ENCODE peak calls at places on chromosomes 6 and 20, in four cellular contexts. One of them, this sample, is unnamed.
A peak's percentile ranks its signal among the peaks of the same experiment; 100 is the strongest.

GRCh38 chr6:18431581-18431980 is 44.4 kb downstream of the RNF144B start:
- DNase-seq in A549: no peak
- DNase-seq in H1: no peak
- DNase-seq in K562: no peak
- DNase-seq in this sample: no peak

GRCh38 chr20:2508631-2509467 is at the start of gene ZNF343:
- DNase-seq in A549: peak; percentile 86
- DNase-seq in H1: peak; percentile 31
- DNase-seq in K562: peak; percentile 85
- DNase-seq in this sample: peak; percentile 95

GRCh38 chr6:119348308-119349040 is 1.1 kb downstream of the MAN1A1 start:
- DNase-seq in A549: no peak
- DNase-seq in H1: no peak
- DNase-seq in K562: peak; percentile 39
- DNase-seq in this sample: peak; percentile 80

GRCh38 chr6:35506536-35506935 is 6.2 kb downstream of the TULP1 start:
- DNase-seq in A549: no peak
- DNase-seq in H1: no peak
- DNase-seq in K562: no peak
- DNase-seq in this sample: no peak

GRCh38 chr6:128919831-128920230 is 36.9 kb downstream of the LAMA2 start:
- DNase-seq in A549: no peak
- DNase-seq in H1: no peak
- DNase-seq in K562: no peak
- DNase-seq in this sample: no peak

GRCh38 chr6:1786455-1787108 is 176.9 kb downstream of the FOXC1 start:
- DNase-seq in A549: no peak
- DNase-seq in H1: no peak
- DNase-seq in K562: no peak
- DNase-seq in this sample: no peak

GRCh38 chr6:10720229-10720959 is 2.5 kb upstream of the TMEM14C start:
- DNase-seq in A549: no peak
- DNase-seq in H1: no peak
- DNase-seq in K562: no peak
- DNase-seq in this sample: peak; percentile 24

GRCh38 chr6:142613981-142614380 is 312.2 kb downstream of the ADGRG6 start:
- DNase-seq in A549: no peak
- DNase-seq in H1: no peak
- DNase-seq in K562: peak; percentile 8
- DNase-seq in this sample: no peak

GRCh38 chr6:151679081-151679480 is 128.4 kb upstream of the ESR1 start:
- DNase-seq in A549: no peak
- DNase-seq in H1: no peak
- DNase-seq in K562: peak; percentile 22
- DNase-seq in this sample: no peak

GRCh38 chr6:99590728-99591672 is 15.6 kb upstream of the PRDM13 start:
- DNase-seq in A549: no peak
- DNase-seq in H1: no peak
- DNase-seq in K562: no peak
- DNase-seq in this sample: no peak

GRCh38 chr6:9405369-9405768 is 970.0 kb upstream of the SLC35B3 start:
- DNase-seq in A549: peak; percentile 28
- DNase-seq in H1: no peak
- DNase-seq in K562: no peak
- DNase-seq in this sample: no peak

GRCh38 chr20:44217342-44218092 is 6.9 kb upstream of the OSER1 start:
- DNase-seq in A549: peak; percentile 80
- DNase-seq in H1: peak; percentile 66
- DNase-seq in K562: peak; percentile 85
- DNase-seq in this sample: peak; percentile 82

GRCh38 chr6:161393839-161394364 is 120.0 kb upstream of the AGPAT4 start:
- DNase-seq in A549: peak; percentile 79
- DNase-seq in H1: no peak
- DNase-seq in K562: peak; percentile 86
- DNase-seq in this sample: peak; percentile 71

GRCh38 chr20:52154575-52154974 is 37.0 kb downstream of the ZFP64 start:
- DNase-seq in A549: no peak
- DNase-seq in H1: no peak
- DNase-seq in K562: no peak
- DNase-seq in this sample: no peak

GRCh38 chr6:55617272-55617671 is 38.3 kb upstream of the HMGCLL1 start:
- DNase-seq in A549: peak; percentile 32
- DNase-seq in H1: no peak
- DNase-seq in K562: peak; percentile 10
- DNase-seq in this sample: peak; percentile 48

GRCh38 chr20:891121-892080 is 24.7 kb downstream of the ANGPT4 start:
- DNase-seq in A549: no peak
- DNase-seq in H1: no peak
- DNase-seq in K562: no peak
- DNase-seq in this sample: no peak

GRCh38 chr6:15305496-15305895 is 59.6 kb downstream of the JARID2 start:
- DNase-seq in A549: no peak
- DNase-seq in H1: no peak
- DNase-seq in K562: no peak
- DNase-seq in this sample: no peak

GRCh38 chr6:34143884-34144580 is 1.9 kb downstream of the GRM4 start:
- DNase-seq in A549: peak; percentile 58
- DNase-seq in H1: no peak
- DNase-seq in K562: peak; percentile 75
- DNase-seq in this sample: peak; percentile 24

GRCh38 chr20:8557711-8558110 is 425.6 kb downstream of the PLCB1 start:
- DNase-seq in A549: no peak
- DNase-seq in H1: no peak
- DNase-seq in K562: no peak
- DNase-seq in this sample: no peak

GRCh38 chr20:41408986-41409385 is 42.4 kb upstream of the EMILIN3 start:
- DNase-seq in A549: no peak
- DNase-seq in H1: no peak
- DNase-seq in K562: no peak
- DNase-seq in this sample: no peak

GRCh38 chr6:53095270-53095669 is 30.1 kb downstream of the FBXO9 start:
- DNase-seq in A549: no peak
- DNase-seq in H1: no peak
- DNase-seq in K562: no peak
- DNase-seq in this sample: no peak

GRCh38 chr6:53095716-53096115 is 30.5 kb downstream of the FBXO9 start:
- DNase-seq in A549: no peak
- DNase-seq in H1: no peak
- DNase-seq in K562: no peak
- DNase-seq in this sample: no peak

GRCh38 chr6:53089948-53090347 is 24.7 kb downstream of the FBXO9 start:
- DNase-seq in A549: no peak
- DNase-seq in H1: no peak
- DNase-seq in K562: no peak
- DNase-seq in this sample: no peak

GRCh38 chr6:53086302-53086701 is 21.1 kb downstream of the FBXO9 start:
- DNase-seq in A549: no peak
- DNase-seq in H1: no peak
- DNase-seq in K562: no peak
- DNase-seq in this sample: no peak

GRCh38 chr6:53090576-53090975 is 25.4 kb downstream of the FBXO9 start:
- DNase-seq in A549: no peak
- DNase-seq in H1: no peak
- DNase-seq in K562: no peak
- DNase-seq in this sample: no peak
- TF ChIP-seq RNF2 in A549: no peak
- TF ChIP-seq RNF2 in H1: no peak
- TF ChIP-seq RNF2 in K562: no peak
- TF ChIP-seq RNF2 in this sample: no peak

GRCh38 chr20:33131949-33132822 is 35.8 kb upstream of the BPIFA2 start:
- DNase-seq in A549: no peak
- DNase-seq in H1: no peak
- DNase-seq in K562: no peak
- DNase-seq in this sample: no peak
- TF ChIP-seq RNF2 in A549: no peak
- TF ChIP-seq RNF2 in H1: no peak
- TF ChIP-seq RNF2 in K562: no peak
- TF ChIP-seq RNF2 in this sample: no peak

DNA sequence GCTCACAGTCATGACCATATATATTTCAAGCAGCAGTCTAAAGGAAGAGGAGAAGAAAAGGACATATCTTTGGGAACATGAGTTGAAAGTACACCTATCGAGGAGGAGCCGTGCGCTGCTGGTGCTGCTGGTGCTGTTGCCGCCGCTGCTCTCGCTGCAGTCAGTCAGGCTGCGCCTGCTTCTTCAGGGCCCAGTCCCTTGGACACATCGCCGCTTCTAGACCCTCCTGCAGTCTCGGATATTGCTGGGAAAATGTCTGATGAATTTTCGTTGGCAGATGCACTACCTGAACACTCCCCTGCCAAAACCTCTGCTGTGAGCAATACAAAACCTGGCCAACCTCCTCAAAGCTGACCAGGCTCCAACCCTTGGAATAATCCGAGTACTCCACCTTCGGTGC is 8.2 kb upstream of the ASCC3 start:
- DNase-seq in A549: no peak
- DNase-seq in H1: no peak
- DNase-seq in K562: no peak
- DNase-seq in this sample: no peak
- TF ChIP-seq RNF2 in A549: no peak
- TF ChIP-seq RNF2 in H1: no peak
- TF ChIP-seq RNF2 in K562: no peak
- TF ChIP-seq RNF2 in this sample: no peak

GRCh38 chr6:31416394-31417014 is 13.1 kb downstream of the MICA start:
- DNase-seq in A549: no peak
- DNase-seq in H1: no peak
- DNase-seq in K562: no peak
- DNase-seq in this sample: no peak

GRCh38 chr6:31419842-31420241 is 16.4 kb downstream of the MICA start:
- DNase-seq in A549: no peak
- DNase-seq in H1: no peak
- DNase-seq in K562: peak; percentile 28
- DNase-seq in this sample: no peak

GRCh38 chr6:31418251-31418650 is 14.9 kb downstream of the MICA start:
- DNase-seq in A549: no peak
- DNase-seq in H1: no peak
- DNase-seq in K562: no peak
- DNase-seq in this sample: no peak

GRCh38 chr6:31412506-31412905 is 9.1 kb downstream of the MICA start:
- DNase-seq in A549: no peak
- DNase-seq in H1: no peak
- DNase-seq in K562: no peak
- DNase-seq in this sample: no peak

DNA sequence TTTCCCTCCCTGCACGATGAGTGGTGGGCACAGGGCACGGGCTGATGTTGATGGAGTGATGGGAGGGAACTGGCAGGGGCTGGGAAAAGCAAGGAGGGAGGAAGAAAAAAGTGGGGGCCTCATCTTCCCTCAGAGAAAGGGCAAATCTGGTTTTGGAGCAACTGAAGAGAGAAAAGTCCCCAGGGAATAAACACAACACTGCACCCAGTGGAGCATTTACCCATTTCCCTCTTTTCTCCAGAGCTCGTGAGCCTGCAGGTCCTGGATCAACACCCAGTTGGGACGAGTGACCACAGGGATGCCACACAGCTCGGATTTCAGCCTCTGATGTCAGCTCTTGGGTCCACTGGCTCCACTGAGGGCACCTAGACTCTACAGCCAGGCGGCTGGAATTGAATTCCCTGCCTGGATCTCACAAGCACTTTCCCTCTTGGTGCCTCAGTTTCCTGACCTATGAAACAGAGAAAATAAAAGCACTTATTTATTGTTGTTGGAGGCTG is 11.4 kb downstream of the MICA start:
- DNase-seq in A549: no peak
- DNase-seq in H1: no peak
- DNase-seq in K562: no peak
- DNase-seq in this sample: no peak
- TF ChIP-seq RNF2 in A549: no peak
- TF ChIP-seq RNF2 in H1: no peak
- TF ChIP-seq RNF2 in K562: no peak
- TF ChIP-seq RNF2 in this sample: no peak

GRCh38 chr6:75492769-75493168 is 831 bp downstream of the FILIP1 start:
- DNase-seq in A549: peak; percentile 63
- DNase-seq in H1: no peak
- DNase-seq in K562: no peak
- DNase-seq in this sample: no peak

GRCh38 chr6:75488026-75488425 is 5.6 kb downstream of the FILIP1 start:
- DNase-seq in A549: no peak
- DNase-seq in H1: no peak
- DNase-seq in K562: no peak
- DNase-seq in this sample: no peak

GRCh38 chr6:75491302-75491701 is 2.3 kb downstream of the FILIP1 start:
- DNase-seq in A549: peak; percentile 46
- DNase-seq in H1: no peak
- DNase-seq in K562: no peak
- DNase-seq in this sample: no peak

GRCh38 chr6:75486850-75487568 is 6.6 kb downstream of the FILIP1 start:
- DNase-seq in A549: no peak
- DNase-seq in H1: no peak
- DNase-seq in K562: no peak
- DNase-seq in this sample: no peak

DNA sequence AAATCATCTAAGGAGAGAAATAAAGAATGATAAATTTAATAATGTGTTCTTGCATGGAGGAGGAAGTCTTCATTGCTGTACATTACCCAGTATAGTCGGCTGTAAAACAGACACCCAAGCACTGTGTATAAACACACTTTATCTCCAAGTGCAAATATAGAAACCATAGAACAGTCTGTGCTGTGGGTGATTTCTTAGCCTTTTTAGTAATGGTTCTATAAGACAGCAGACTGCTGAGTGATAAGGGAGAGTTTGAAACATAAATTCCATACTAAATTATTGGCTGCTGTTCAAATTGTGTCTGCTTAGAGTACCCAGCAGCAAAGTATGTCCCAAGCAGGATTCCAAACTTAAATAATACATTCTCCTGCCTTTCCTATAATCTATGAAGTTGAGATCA is 4.6 kb downstream of the FILIP1 start:
- DNase-seq in A549: no peak
- DNase-seq in H1: no peak
- DNase-seq in K562: no peak
- DNase-seq in this sample: no peak
- TF ChIP-seq RNF2 in A549: no peak
- TF ChIP-seq RNF2 in H1: no peak
- TF ChIP-seq RNF2 in K562: no peak
- TF ChIP-seq RNF2 in this sample: no peak

GRCh38 chr6:107730106-107730505 is 94.0 kb downstream of the SCML4 start:
- DNase-seq in A549: no peak
- DNase-seq in H1: no peak
- DNase-seq in K562: no peak
- DNase-seq in this sample: no peak

GRCh38 chr6:107730683-107731314 is 93.3 kb downstream of the SCML4 start:
- DNase-seq in A549: no peak
- DNase-seq in H1: no peak
- DNase-seq in K562: no peak
- DNase-seq in this sample: peak; percentile 55

GRCh38 chr6:107728564-107728897 is 95.6 kb downstream of the SCML4 start:
- DNase-seq in A549: no peak
- DNase-seq in H1: no peak
- DNase-seq in K562: no peak
- DNase-seq in this sample: no peak

GRCh38 chr6:107727096-107727757 is 96.9 kb downstream of the SCML4 start:
- DNase-seq in A549: no peak
- DNase-seq in H1: no peak
- DNase-seq in K562: no peak
- DNase-seq in this sample: no peak

GRCh38 chr6:107729098-107729497 is 95.0 kb downstream of the SCML4 start:
- DNase-seq in A549: no peak
- DNase-seq in H1: no peak
- DNase-seq in K562: peak; percentile 8
- DNase-seq in this sample: no peak
- TF ChIP-seq RNF2 in A549: no peak
- TF ChIP-seq RNF2 in H1: no peak
- TF ChIP-seq RNF2 in K562: no peak
- TF ChIP-seq RNF2 in this sample: no peak